ENCODE peak calls at places on chromosomes 3 and 15, in five cellular contexts. B is activated CD8-positive, alpha-beta T cell treated with anti-CD3 and anti-CD28 coated beads for 36 hours; A is T-helper 1 cell; D is T follicular helper cell; M is WTC11. W is an unnamed sample.

GRCh38 chr3:118808743-118809142 is 225.9 kb downstream of the IGSF11 start:
- DNase-seq in B (no peak), A (no peak), D (no peak), M (no peak), W (no peak)

GRCh38 chr3:123119802-123120201 is 53.0 kb downstream of the PDIA5 start:
- DNase-seq in B (no peak), A (no peak), D (no peak), M (no peak), W (no peak)

GRCh38 chr15:100330221-100330620 is 11.6 kb downstream of the ADAMTS17 start:
- DNase-seq in B (peak), A (no peak), D (no peak), M (no peak), W (no peak)

GRCh38 chr3:150168694-150169093 is 198.0 kb upstream of the PFN2 start:
- DNase-seq in B (no peak), A (no peak), D (no peak), M (no peak), W (no peak)

GRCh38 chr3:122101646-122102045 is 46.5 kb downstream of the CD86 start:
- DNase-seq in B (peak), A (no peak), D (no peak), M (no peak), W (peak)

GRCh38 chr3:179528786-179529185 is 33.9 kb upstream of the ACTL6A start:
- DNase-seq in B (no peak), A (no peak), D (no peak), M (no peak), W (peak)

GRCh38 chr15:67036775-67037555 is 28.4 kb upstream of the SMAD3 start:
- DNase-seq in B (no peak), A (no peak), D (no peak), M (no peak), W (no peak)

GRCh38 chr3:100045696-100046095 is 68.6 kb downstream of the FILIP1L start:
- DNase-seq in B (no peak), A (no peak), D (no peak), M (peak), W (no peak)

GRCh38 chr3:81726735-81727134 is 34.7 kb downstream of the GBE1 start:
- DNase-seq in B (no peak), A (no peak), D (no peak), M (no peak), W (no peak)

GRCh38 chr3:157263027-157263426 is 103.1 kb upstream of the CCNL1 start:
- DNase-seq in B (no peak), A (no peak), D (no peak), M (no peak), W (no peak)

GRCh38 chr3:196995646-196996355 is 27.2 kb upstream of the PIGZ start:
- DNase-seq in B (no peak), A (no peak), D (no peak), M (no peak), W (no peak)

GRCh38 chr3:14587733-14588360 is 47.7 kb upstream of the GRIP2 start:
- DNase-seq in B (no peak), A (no peak), D (no peak), M (no peak), W (no peak)

GRCh38 chr3:101994386-101994785 is 145.1 kb downstream of the NFKBIZ start:
- DNase-seq in B (no peak), A (no peak), D (no peak), M (no peak), W (no peak)

GRCh38 chr3:186237915-186238314 is 124.1 kb downstream of the DGKG start:
- DNase-seq in B (no peak), A (no peak), D (no peak), M (no peak), W (no peak)

GRCh38 chr3:14124223-14124614 is 451 bp downstream of the CHCHD4 start:
- DNase-seq in B (peak), A (no peak), D (no peak), M (peak), W (peak)

GRCh38 chr3:15023719-15024118 is 41.4 kb downstream of the MRPS25 start:
- DNase-seq in B (no peak), A (no peak), D (no peak), M (no peak), W (no peak)

GRCh38 chr3:145089337-145089736 is 1071.6 kb downstream of the PLOD2 start:
- DNase-seq in B (no peak), A (no peak), D (no peak), M (no peak), W (no peak)

GRCh38 chr3:79297242-79297641 is 470.6 kb downstream of the ROBO1 start:
- DNase-seq in B (no peak), A (no peak), D (no peak), M (no peak), W (peak)

GRCh38 chr15:34855397-34855796 is 60.0 kb upstream of the ACTC1 start:
- DNase-seq in B (no peak), A (no peak), D (no peak), M (no peak), W (peak)

GRCh38 chr3:19046440-19046839 is 101.9 kb upstream of the KCNH8 start:
- DNase-seq in B (no peak), A (no peak), D (no peak), M (no peak), W (no peak)

GRCh38 chr3:18812316-18812715 is 336.0 kb upstream of the KCNH8 start:
- DNase-seq in B (no peak), A (no peak), D (no peak), M (no peak), W (no peak)

GRCh38 chr3:30097022-30097650 is 509.3 kb upstream of the TGFBR2 start:
- DNase-seq in B (no peak), A (no peak), D (no peak), M (no peak), W (no peak)

GRCh38 chr3:138833908-138834358 is 795 bp downstream of the PIK3CB start:
- DNase-seq in B (peak), A (no peak), D (no peak), M (no peak), W (no peak)

GRCh38 chr15:36501063-36501678 is 78.3 kb upstream of the CDIN1 start:
- DNase-seq in B (peak), A (no peak), D (no peak), M (peak), W (peak)

GRCh38 chr3:49013738-49014660 is 4.4 kb downstream of the DALRD3 start:
- DNase-seq in B (peak), A (peak), D (peak), M (peak), W (no peak)

GRCh38 chr15:68214838-68215234 is 9.7 kb upstream of the CALML4 start:
- DNase-seq in B (no peak), A (no peak), D (no peak), M (no peak), W (no peak)

GRCh38 chr15:62985768-62986167 is 56.8 kb upstream of the TPM1 start:
- DNase-seq in B (no peak), A (no peak), D (no peak), M (no peak), W (no peak)

GRCh38 chr15:70512772-70513362 is 250.5 kb downstream of the UACA start:
- DNase-seq in B (peak), A (peak), D (peak), M (peak), W (peak)

GRCh38 chr3:32045091-32045964 is 61.1 kb upstream of the GPD1L start:
- DNase-seq in B (no peak), A (no peak), D (no peak), M (peak), W (peak)

GRCh38 chr3:43641306-43642114 is 19.7 kb upstream of the ANO10 start:
- DNase-seq in B (no peak), A (no peak), D (no peak), M (no peak), W (no peak)

GRCh38 chr3:172562881-172563835 is 39.9 kb upstream of the TNFSF10 start:
- DNase-seq in B (peak), A (no peak), D (no peak), M (no peak), W (peak)

GRCh38 chr3:129305592-129306091 is 27.0 kb downstream of the HMCES start:
- DNase-seq in B (peak), A (no peak), D (no peak), M (peak), W (peak)

GRCh38 chr3:119937229-119937628 is 155.3 kb downstream of the NR1I2 start:
- DNase-seq in B (peak), A (no peak), D (no peak), M (no peak), W (no peak)

GRCh38 chr3:172892158-172892557 is 141.6 kb downstream of the ECT2 start:
- DNase-seq in B (no peak), A (no peak), D (no peak), M (no peak), W (no peak)

GRCh38 chr15:80849308-80849707 is 70.1 kb downstream of the CEMIP start:
- DNase-seq in B (no peak), A (no peak), D (no peak), M (no peak), W (no peak)

GRCh38 chr3:36416660-36417059 is 36.4 kb downstream of the STAC start:
- DNase-seq in B (no peak), A (no peak), D (no peak), M (no peak), W (no peak)

GRCh38 chr3:9061634-9062033 is 98.4 kb upstream of the RAD18 start:
- DNase-seq in B (no peak), A (no peak), D (no peak), M (no peak), W (no peak)

W was measured in NCI-H774.